ENCODE peak calls at places on chromosome 4, in ten cellular contexts. R is suprapubic skin; L is foreskin fibroblast; F is heart left ventricle; A is A549; K is brain microvascular endothelial cell; M is WERI-Rb-1; P is adrenal gland; O is CD8-positive, alpha-beta T cell; Y is cardiac fibroblast. W is an unnamed sample.

GRCh38 chr4:118703118-118703517 is 17.9 kb downstream of the METTL14 start:
- DNase-seq in R (no peak), L (no peak), F (no peak), A (no peak), K (no peak), M (no peak), P (no peak), O (no peak), Y (no peak), W (no peak)

GRCh38 chr4:16693040-16693506 is 205.4 kb downstream of the LDB2 start:
- DNase-seq in R (no peak), L (no peak), F (peak; percentile 38), A (no peak), K (no peak), M (no peak), P (no peak), O (no peak), Y (peak; percentile 40), W (no peak)

GRCh38 chr4:186554485-186554884 is 882 bp downstream of the MTNR1A start:
- DNase-seq in R (no peak), L (no peak), F (no peak), A (peak; percentile 71), K (peak; percentile 16), M (no peak), P (no peak), O (no peak), Y (peak; percentile 32), W (no peak)

GRCh38 chr4:3248811-3249661 is at the start of gene MSANTD1:
- DNase-seq in R (no peak), L (peak; percentile 40), F (peak; percentile 16), A (no peak), K (peak; percentile 35), M (no peak), P (no peak), O (no peak), Y (peak; percentile 57), W (no peak)

GRCh38 chr4:26076896-26077295 is 162.9 kb downstream of the SMIM20 start:
- DNase-seq in R (no peak), L (peak; percentile 82), F (no peak), A (no peak), K (no peak), M (no peak), P (no peak), O (no peak), Y (no peak), W (no peak)

GRCh38 chr4:70722199-70722791 is 531 bp downstream of the RUFY3 start:
- DNase-seq in R (no peak), L (peak; percentile 64), F (no peak), A (no peak), K (peak; percentile 86), M (peak; percentile 38), P (no peak), O (peak; percentile 41), Y (peak; percentile 72), W (no peak)

GRCh38 chr4:73450398-73451004 is 14.5 kb downstream of the AFP start:
- DNase-seq in R (no peak), L (peak; percentile 68), F (peak; percentile 38), A (peak; percentile 73), K (peak; percentile 92), M (peak; percentile 24), P (no peak), O (no peak), Y (peak; percentile 78), W (peak; percentile 74)

GRCh38 chr4:107780665-107781064 is 44.1 kb upstream of the SGMS2 start:
- DNase-seq in R (no peak), L (no peak), F (no peak), A (peak; percentile 27), K (no peak), M (peak; percentile 41), P (no peak), O (no peak), Y (no peak), W (no peak)

GRCh38 chr4:24559889-24560288 is 24.5 kb downstream of the DHX15 start:
- DNase-seq in R (no peak), L (peak; percentile 40), F (no peak), A (peak; percentile 20), K (no peak), M (no peak), P (no peak), O (no peak), Y (peak; percentile 47), W (no peak)

GRCh38 chr4:40672528-40673522 is 43.2 kb upstream of the RBM47 start:
- DNase-seq in R (no peak), L (peak; percentile 38), F (no peak), A (peak; percentile 97), K (peak; percentile 94), M (peak; percentile 59), P (no peak), O (no peak), Y (peak; percentile 97), W (peak; percentile 94)

GRCh38 chr4:88761342-88761741 is 63.7 kb upstream of the NAP1L5 start:
- DNase-seq in R (no peak), L (no peak), F (no peak), A (no peak), K (no peak), M (no peak), P (no peak), O (no peak), Y (no peak), W (no peak)

GRCh38 chr4:22019676-22020075 is 71.1 kb upstream of the KCNIP4 start:
- DNase-seq in R (no peak), L (no peak), F (no peak), A (no peak), K (no peak), M (no peak), P (no peak), O (no peak), Y (peak; percentile 32), W (no peak)

GRCh38 chr4:188613976-188614375 is 474.7 kb downstream of the TRIML1 start:
- DNase-seq in R (no peak), L (no peak), F (no peak), A (no peak), K (no peak), M (no peak), P (no peak), O (no peak), Y (no peak), W (peak; percentile 44)

GRCh38 chr4:146640021-146640425 is 1.3 kb downstream of the POU4F2 start:
- DNase-seq in R (no peak), L (no peak), F (no peak), A (no peak), K (no peak), M (no peak), P (no peak), O (no peak), Y (no peak), W (no peak)

GRCh38 chr4:146640459-146641061 is 1.9 kb downstream of the POU4F2 start:
- DNase-seq in R (no peak), L (no peak), F (no peak), A (no peak), K (no peak), M (no peak), P (no peak), O (no peak), Y (no peak), W (no peak)

GRCh38 chr4:146639414-146639814 is 721 bp downstream of the POU4F2 start:
- DNase-seq in R (no peak), L (no peak), F (no peak), A (no peak), K (no peak), M (no peak), P (no peak), O (no peak), Y (no peak), W (no peak)

GRCh38 chr4:146637853-146638800 is 566 bp upstream of the POU4F2 start:
- DNase-seq in R (no peak), L (no peak), F (no peak), A (no peak), K (no peak), M (peak; percentile 90), P (no peak), O (no peak), Y (no peak), W (no peak)

GRCh38 chr4:146638801-146639351 is at the start of gene POU4F2:
- DNase-seq in R (no peak), L (no peak), F (no peak), A (no peak), K (no peak), M (peak; percentile 70), P (no peak), O (no peak), Y (peak; percentile 11), W (no peak)
- H3K4me3 ChIP-seq in R (peak within 1 kb of the TSS; percentile 41), L (no peak within 1 kb of the TSS), F (peak within 1 kb of the TSS; percentile 3), A (no peak within 1 kb of the TSS), K (peak within 1 kb of the TSS; percentile 20), M (peak within 1 kb of the TSS; percentile 89), P (no peak within 1 kb of the TSS), O (no peak within 1 kb of the TSS), Y (no peak within 1 kb of the TSS), W (no peak within 1 kb of the TSS)

GRCh38 chr4:121070274-121070673 is 2.1 kb downstream of the NDNF start:
- DNase-seq in R (no peak), L (no peak), F (no peak), A (no peak), K (no peak), M (peak; percentile 41), P (peak; percentile 20), O (no peak), Y (no peak), W (no peak)
- H3K4me3 ChIP-seq in R (peak overlapping the region; percentile 63), L (peak overlapping the region; percentile 84), F (peak overlapping the region; percentile 55), A (no peak overlapping the region), K (no peak overlapping the region), M (peak overlapping the region; percentile 96), P (no peak overlapping the region), O (no peak overlapping the region), Y (no peak overlapping the region), W (no peak overlapping the region)

GRCh38 chr4:76690906-76691275 is 207.1 kb downstream of the SOWAHB start:
- DNase-seq in R (no peak), L (no peak), F (no peak), A (no peak), K (no peak), M (no peak), P (no peak), O (no peak), Y (no peak), W (no peak)
- H3K4me3 ChIP-seq in R (no peak overlapping the region), L (peak overlapping the region; percentile 73), F (no peak overlapping the region), A (peak overlapping the region; percentile 80), K (no peak overlapping the region), M (no peak overlapping the region), P (no peak overlapping the region), O (no peak overlapping the region), Y (no peak overlapping the region), W (peak overlapping the region; percentile 74)

GRCh38 chr4:10239982-10240654 is 123.5 kb upstream of the WDR1 start:
- DNase-seq in R (no peak), L (no peak), F (no peak), A (no peak), K (peak; percentile 4), M (no peak), P (no peak), O (no peak), Y (peak; percentile 21), W (no peak)
- H3K4me3 ChIP-seq in R (no peak overlapping the region), L (no peak overlapping the region), F (no peak overlapping the region), A (no peak overlapping the region), K (no peak overlapping the region), M (no peak overlapping the region), P (no peak overlapping the region), O (no peak overlapping the region), Y (no peak overlapping the region), W (no peak overlapping the region)

GRCh38 chr4:10112658-10113284 is 3.8 kb downstream of the WDR1 start:
- DNase-seq in R (no peak), L (no peak), F (no peak), A (no peak), K (no peak), M (no peak), P (no peak), O (no peak), Y (no peak), W (no peak)
- H3K4me3 ChIP-seq in R (no peak overlapping the region), L (no peak overlapping the region), F (no peak overlapping the region), A (no peak overlapping the region), K (no peak overlapping the region), M (no peak overlapping the region), P (no peak overlapping the region), O (no peak overlapping the region), Y (no peak overlapping the region), W (no peak overlapping the region)